ENCODE peak calls at places on chromosomes 4 and X, in five cellular contexts. O is SK-N-SH, S is IMR-90, N is H9, E is HCT116. M is an unnamed sample. For H3K4me1, the result is how much of the 10 kb centered on the place peaks cover.

GRCh38 chr4:25069014-25069413 is 38.3 kb upstream of the LGI2 start:
- DNase-seq in O (no peak), S (no peak), N (no peak), E (no peak), M (no peak)

GRCh38 chr4:22030321-22030720 is 81.7 kb upstream of the KCNIP4 start:
- DNase-seq in O (no peak), S (no peak), N (no peak), E (no peak), M (no peak)

GRCh38 chr4:138088449-138089208 is 153.5 kb downstream of the SLC7A11 start:
- DNase-seq in O (no peak), S (no peak), N (no peak), E (no peak), M (no peak)

GRCh38 chrX:103211012-103211715 is 3.7 kb upstream of the BEX4 start:
- DNase-seq in O (peak), S (peak), N (peak), E (peak), M (peak)

GRCh38 chr4:107349732-107350131 is 313.6 kb upstream of the DKK2 start:
- DNase-seq in O (no peak), S (no peak), N (no peak), E (no peak), M (no peak)

GRCh38 chrX:26586570-26586969 is 370.6 kb downstream of the MAGEB5 start:
- DNase-seq in O (no peak), S (no peak), N (no peak), E (no peak), M (no peak)

GRCh38 chr4:167642250-167642649 is 408.0 kb upstream of the SPOCK3 start:
- DNase-seq in O (no peak), S (no peak), N (no peak), E (no peak), M (no peak)

GRCh38 chr4:153314915-153315314 is 29.6 kb upstream of the MND1 start:
- DNase-seq in O (peak), S (no peak), N (no peak), E (no peak), M (no peak)

GRCh38 chr4:24188459-24188858 is 298.6 kb upstream of the PPARGC1A start:
- DNase-seq in O (no peak), S (no peak), N (no peak), E (no peak), M (no peak)

GRCh38 chr4:7826176-7826908 is 113.3 kb downstream of the AFAP1 start:
- DNase-seq in O (no peak), S (no peak), N (peak), E (no peak), M (no peak)

GRCh38 chr4:38185406-38185805 is 225.2 kb downstream of the PTTG2 start:
- DNase-seq in O (no peak), S (no peak), N (no peak), E (no peak), M (no peak)

GRCh38 chr4:119731778-119732177 is 103.2 kb upstream of the PDE5A start:
- DNase-seq in O (no peak), S (no peak), N (no peak), E (no peak), M (no peak)

GRCh38 chr4:119729815-119730643 is 101.4 kb upstream of the PDE5A start:
- DNase-seq in O (peak), S (peak), N (no peak), E (peak), M (no peak)

GRCh38 chr4:119731146-119731742 is 102.6 kb upstream of the PDE5A start:
- DNase-seq in O (no peak), S (no peak), N (no peak), E (no peak), M (no peak)

GRCh38 chr4:119728692-119729593 is 100.3 kb upstream of the PDE5A start:
- DNase-seq in O (no peak), S (peak), N (no peak), E (no peak), M (no peak)

GRCh38 chr4:119730644-119730995 is 102.0 kb upstream of the PDE5A start:
- DNase-seq in O (no peak), S (peak), N (no peak), E (no peak), M (no peak)
- H3K4me1 ChIP-seq in O (under half), S (under half), N (under half), E (under half), M (under half)

GRCh38 chr4:158941321-158941720 is 161.6 kb upstream of the RAPGEF2 start:
- DNase-seq in O (no peak), S (no peak), N (no peak), E (no peak), M (no peak)

GRCh38 chr4:158938462-158939044 is 164.3 kb upstream of the RAPGEF2 start:
- DNase-seq in O (no peak), S (peak), N (no peak), E (no peak), M (no peak)

GRCh38 chr4:158934996-158935669 is 166.3 kb downstream of the FNIP2 start:
- DNase-seq in O (no peak), S (peak), N (no peak), E (no peak), M (no peak)

GRCh38 chr4:158940276-158940675 is 162.6 kb upstream of the RAPGEF2 start:
- DNase-seq in O (no peak), S (no peak), N (no peak), E (no peak), M (no peak)

GRCh38 chr4:158936238-158936637 is 166.6 kb upstream of the RAPGEF2 start:
- DNase-seq in O (no peak), S (no peak), N (no peak), E (no peak), M (no peak)
- H3K4me2 ChIP-seq in O (no peak), S (no peak), N (no peak), E (no peak), M (no peak)

GRCh38 chrX:144335402-144335801 is 451.5 kb downstream of the UBE2NL start:
- DNase-seq in O (peak), S (no peak), N (peak), E (no peak), M (no peak)
- H3K4me1 ChIP-seq in O (under half), S (under half), N (under half), E (under half), M (under half)

GRCh38 chr4:75843596-75843995 is 58.7 kb downstream of the PPEF2 start:
- DNase-seq in O (no peak), S (no peak), N (no peak), E (no peak), M (no peak)
- H3K4me2 ChIP-seq in O (no peak), S (peak), N (no peak), E (no peak), M (no peak)

GRCh38 chrX:7077910-7078245 is 69.6 kb upstream of the STS start:
- DNase-seq in O (no peak), S (no peak), N (no peak), E (no peak), M (peak)
- H3K4me1 ChIP-seq in O (under half), S (under half), N (under half), E (under half), M (half or more)

M was measured in DND-41.